ENCODE peak calls at places on chromosomes 7 and 10, in six cellular contexts. L, I, R, N, P and O are unnamed samples.
A peak's percentile ranks its signal among the peaks of the same experiment; 100 is the strongest.

GRCh38 chr10:38127812-38128211 is 33.7 kb downstream of the ZNF37A start:
- DNase-seq in R (no peak), N (no peak), I (no peak), L (no peak), P (no peak), O (no peak)

GRCh38 chr10:62924344-62924748 is 108.2 kb upstream of the EGR2 start:
- DNase-seq in P (no peak), I (no peak), R (no peak), L (no peak), N (no peak), O (peak; percentile 82)

GRCh38 chr10:114758331-114758730 is 63.2 kb upstream of the FHIP2A start:
- DNase-seq in P (no peak), N (no peak), I (peak; percentile 73), R (no peak), L (no peak), O (no peak)

GRCh38 chr10:80072584-80072983 is 5.9 kb upstream of the TMEM254 start:
- DNase-seq in N (no peak), R (no peak), L (no peak), I (no peak), P (no peak), O (no peak)

GRCh38 chr7:28272461-28272877 is 91.9 kb upstream of the JAZF1 start:
- DNase-seq in L (peak; percentile 33), N (peak; percentile 3), I (peak; percentile 78), R (peak; percentile 65), P (peak; percentile 35), O (peak; percentile 74)

GRCh38 chr10:97408496-97408992 is 7.4 kb upstream of the RRP12 start:
- DNase-seq in R (no peak), L (no peak), N (no peak), I (no peak), P (no peak), O (no peak)

GRCh38 chr10:115417585-115418265 is 324.6 kb downstream of the ATRNL1 start:
- DNase-seq in L (peak; percentile 6), R (peak; percentile 60), N (no peak), I (peak; percentile 83), P (no peak), O (peak; percentile 46)

GRCh38 chr10:52066383-52066782 is 247.7 kb upstream of the DKK1 start:
- DNase-seq in R (no peak), I (peak; percentile 10), N (no peak), P (no peak), L (no peak), O (peak; percentile 73)

GRCh38 chr10:70571636-70572439 is 30.7 kb downstream of the PRF1 start:
- DNase-seq in L (no peak), I (no peak), P (no peak), N (no peak), R (no peak), O (no peak)

GRCh38 chr10:93515071-93515962 is 18.9 kb downstream of the CEP55 start:
- DNase-seq in P (no peak), N (no peak), I (no peak), L (no peak), R (peak; percentile 57), O (no peak)

GRCh38 chr10:49325131-49325915 is 26.4 kb downstream of the C10orf71 start:
- DNase-seq in P (no peak), I (no peak), N (no peak), L (no peak), R (no peak), O (no peak)

GRCh38 chr10:6356280-6356793 is 153.6 kb downstream of the PFKFB3 start:
- DNase-seq in L (no peak), R (no peak), N (no peak), P (no peak), I (no peak), O (no peak)

GRCh38 chr7:22980422-22980821 is 33.5 kb downstream of the HYCC1 start:
- DNase-seq in I (no peak), L (peak; percentile 30), R (peak; percentile 87), P (no peak), N (no peak), O (no peak)

GRCh38 chr10:110165239-110165638 is 42.2 kb upstream of the MXI1 start:
- DNase-seq in R (no peak), I (no peak), P (no peak), L (no peak), N (no peak), O (no peak)

GRCh38 chr10:23095966-23096813 is 811 bp downstream of the MSRB2 start:
- DNase-seq in N (peak; percentile 11), R (peak; percentile 69), P (no peak), L (no peak), I (peak; percentile 3), O (no peak)

GRCh38 chr10:83165164-83165563 is 974.1 kb upstream of the GHITM start:
- DNase-seq in R (no peak), P (no peak), I (no peak), L (no peak), N (no peak), O (no peak)

GRCh38 chr7:103423467-103424179 is 22.4 kb downstream of the SLC26A5 start:
- DNase-seq in L (no peak), R (no peak), P (no peak), I (no peak), N (no peak), O (no peak)

GRCh38 chr10:75080554-75080953 is 30.9 kb upstream of the SAMD8 start:
- DNase-seq in I (no peak), R (no peak), P (no peak), L (no peak), N (no peak), O (no peak)

GRCh38 chr10:31774291-31774900 is 154.2 kb downstream of the ARHGAP12 start:
- DNase-seq in N (no peak), L (no peak), I (no peak), P (no peak), R (no peak), O (peak; percentile 36)

GRCh38 chr10:128630787-128631252 is 504.6 kb upstream of the MKI67 start:
- DNase-seq in L (no peak), R (no peak), I (peak; percentile 82), P (no peak), N (no peak), O (peak; percentile 16)

GRCh38 chr7:80263321-80263720 is 128.7 kb downstream of the GNAI1 start:
- DNase-seq in L (no peak), P (no peak), N (no peak), R (peak; percentile 62), I (no peak), O (peak; percentile 7)

GRCh38 chr10:90743291-90743690 is 114.5 kb downstream of the HTR7 start:
- DNase-seq in N (no peak), P (no peak), I (no peak), R (no peak), L (no peak), O (no peak)

GRCh38 chr10:71581376-71581775 is 138.2 kb downstream of the C10orf105 start:
- DNase-seq in R (no peak), P (peak; percentile 63), I (no peak), N (no peak), L (no peak), O (no peak)

GRCh38 chr10:71912431-71912830 is 51.8 kb upstream of the CHST3 start:
- DNase-seq in L (no peak), I (peak; percentile 39), N (no peak), P (no peak), R (no peak), O (peak; percentile 66)

GRCh38 chr7:132380065-132380464 is 196.2 kb downstream of the PLXNA4 start:
- DNase-seq in R (peak; percentile 92), N (no peak), I (no peak), L (no peak), P (no peak), O (peak; percentile 60)

GRCh38 chr7:94087664-94088352 is 83.7 kb upstream of the BET1 start:
- DNase-seq in I (peak; percentile 89), N (peak; percentile 6), P (no peak), R (peak; percentile 91), L (peak; percentile 66), O (peak; percentile 46)

GRCh38 chr7:1554332-1555045 is 1.5 kb downstream of the TMEM184A start:
- DNase-seq in R (no peak), N (no peak), P (no peak), I (no peak), L (no peak), O (no peak)

GRCh38 chr7:45592230-45592991 is 18.2 kb downstream of the ADCY1 start:
- DNase-seq in N (no peak), I (no peak), L (no peak), P (no peak), R (no peak), O (no peak)

GRCh38 chr7:3559178-3559765 is 258.2 kb downstream of the SDK1 start:
- DNase-seq in I (no peak), L (peak; percentile 69), N (no peak), P (no peak), R (peak; percentile 99), O (no peak)

GRCh38 chr7:155852426-155853301 is 40.4 kb upstream of the SHH start:
- DNase-seq in L (no peak), N (no peak), R (no peak), I (no peak), P (no peak), O (no peak)

GRCh38 chr10:22486431-22486830 is 141.1 kb downstream of the SPAG6 start:
- DNase-seq in N (no peak), I (no peak), R (no peak), L (no peak), P (no peak), O (no peak)

GRCh38 chr7:147199868-147200267 is 1083.3 kb downstream of the CNTNAP2 start:
- DNase-seq in R (no peak), N (no peak), I (no peak), L (no peak), P (no peak), O (no peak)

GRCh38 chr10:34723746-34724145 is 91.3 kb downstream of the PARD3 start:
- DNase-seq in L (no peak), P (no peak), N (no peak), I (peak; percentile 59), R (peak; percentile 82), O (no peak)